ENCODE peak calls at places on chromosome 12, in ten cellular contexts. L is T-helper 9 cell; A is T-helper 2 cell; O is WTC11; M is iPS-NIHi11; E is right cardiac atrium; V is central memory CD8-positive, alpha-beta T cell; Q is iris pigment epithelial cell; P is IMR-90; G is stomach. I is an unnamed sample.

GRCh38 chr12:127284870-127285431 is 982.0 kb upstream of the TMEM132C start:
- DNase-seq in L (no peak), A (no peak), O (no peak), M (no peak), E (peak; percentile 53), V (no peak), Q (peak; percentile 51), P (peak; percentile 81), G (no peak), I (peak; percentile 61)

GRCh38 chr12:18387706-18388105 is 126.4 kb downstream of the PIK3C2G start:
- DNase-seq in L (no peak), A (no peak), O (no peak), M (no peak), E (no peak), V (no peak), Q (peak; percentile 40), P (peak; percentile 19), G (no peak), I (no peak)

GRCh38 chr12:119940881-119941280 is 48.2 kb upstream of the BICDL1 start:
- DNase-seq in L (no peak), A (no peak), O (no peak), M (peak; percentile 37), E (no peak), V (no peak), Q (peak; percentile 54), P (peak; percentile 68), G (no peak), I (peak; percentile 24)

GRCh38 chr12:2795291-2796186 is 769 bp downstream of the FKBP4 start:
- DNase-seq in L (peak; percentile 69), A (peak; percentile 58), O (peak; percentile 66), M (peak; percentile 94), E (peak; percentile 94), V (peak; percentile 41), Q (peak; percentile 57), P (peak; percentile 41), G (peak; percentile 84), I (peak; percentile 96)

GRCh38 chr12:14611640-14612203 is 44.0 kb upstream of the PLBD1 start:
- DNase-seq in L (no peak), A (no peak), O (no peak), M (no peak), E (no peak), V (no peak), Q (no peak), P (no peak), G (no peak), I (no peak)

GRCh38 chr12:666766-667308 is 3.6 kb upstream of the NINJ2 start:
- DNase-seq in L (no peak), A (no peak), O (no peak), M (no peak), E (no peak), V (no peak), Q (peak; percentile 24), P (peak; percentile 40), G (no peak), I (no peak)

GRCh38 chr12:117042171-117042809 is 56.9 kb downstream of the TESC start:
- DNase-seq in L (no peak), A (no peak), O (no peak), M (no peak), E (peak; percentile 66), V (no peak), Q (peak; percentile 23), P (peak; percentile 8), G (peak; percentile 73), I (peak; percentile 38)

GRCh38 chr12:4833511-4833910 is 76.2 kb upstream of the KCNA1 start:
- DNase-seq in L (no peak), A (no peak), O (no peak), M (no peak), E (no peak), V (no peak), Q (no peak), P (no peak), G (no peak), I (no peak)

GRCh38 chr12:87995581-87996178 is 33.5 kb downstream of the C12orf50 start:
- DNase-seq in L (peak; percentile 2), A (peak; percentile 2), O (peak; percentile 70), M (peak; percentile 65), E (peak; percentile 55), V (no peak), Q (peak; percentile 81), P (peak; percentile 73), G (peak; percentile 54), I (peak; percentile 73)

I was measured in GM03348.